ENCODE peak calls at places on chromosomes 11 and 22, in nine cellular contexts. One of them, this sample, is unnamed.

GRCh38 chr11:8682219-8683114 is at the start of the genes RPL27A and TRIM66:
- DNase-seq in upper lobe of right lung: peak; percentile 99
- DNase-seq in A549: peak; percentile 97
- DNase-seq in thoracic aorta: peak; percentile 85
- DNase-seq in caudate nucleus: peak; percentile 86
- DNase-seq in NCI-H345: peak; percentile 97
- DNase-seq in tibial nerve: peak; percentile 97
- DNase-seq in AG08396: peak; percentile 91
- DNase-seq in stimulated activated naive B cell treated with anti-CD40 and anti-IgM and Interleukin-4, amounts not matched to agents 10 μg/mL and 1 μg/mL and 100 μg/mL, for 72 hours: peak; percentile 99
- DNase-seq in this sample: peak; percentile 95

GRCh38 chr22:37276771-37277170 is 5.5 kb upstream of the CYTH4 start:
- DNase-seq in NCI-H345: no peak
- DNase-seq in tibial nerve: no peak
- DNase-seq in upper lobe of right lung: no peak
- DNase-seq in AG08396: peak; percentile 67
- DNase-seq in A549: no peak
- DNase-seq in caudate nucleus: no peak
- DNase-seq in stimulated activated naive B cell treated with anti-CD40 and anti-IgM and Interleukin-4, amounts not matched to agents 10 μg/mL and 1 μg/mL and 100 μg/mL, for 72 hours: no peak
- DNase-seq in thoracic aorta: no peak
- DNase-seq in this sample: no peak

GRCh38 chr11:70445605-70446004 is 47.3 kb downstream of the CTTN start:
- DNase-seq in NCI-H345: no peak
- DNase-seq in caudate nucleus: no peak
- DNase-seq in stimulated activated naive B cell treated with anti-CD40 and anti-IgM and Interleukin-4, amounts not matched to agents 10 μg/mL and 1 μg/mL and 100 μg/mL, for 72 hours: no peak
- DNase-seq in A549: no peak
- DNase-seq in tibial nerve: no peak
- DNase-seq in upper lobe of right lung: peak; percentile 47
- DNase-seq in AG08396: no peak
- DNase-seq in thoracic aorta: no peak
- DNase-seq in this sample: no peak

GRCh38 chr11:10942621-10943020 is 84.8 kb upstream of the ZBED5 start:
- DNase-seq in caudate nucleus: no peak
- DNase-seq in upper lobe of right lung: no peak
- DNase-seq in thoracic aorta: no peak
- DNase-seq in NCI-H345: no peak
- DNase-seq in AG08396: no peak
- DNase-seq in stimulated activated naive B cell treated with anti-CD40 and anti-IgM and Interleukin-4, amounts not matched to agents 10 μg/mL and 1 μg/mL and 100 μg/mL, for 72 hours: no peak
- DNase-seq in tibial nerve: no peak
- DNase-seq in A549: no peak
- DNase-seq in this sample: no peak

GRCh38 chr22:25353516-25354445 is 134.3 kb downstream of the CRYBB2 start:
- DNase-seq in stimulated activated naive B cell treated with anti-CD40 and anti-IgM and Interleukin-4, amounts not matched to agents 10 μg/mL and 1 μg/mL and 100 μg/mL, for 72 hours: no peak
- DNase-seq in thoracic aorta: no peak
- DNase-seq in caudate nucleus: no peak
- DNase-seq in AG08396: no peak
- DNase-seq in NCI-H345: no peak
- DNase-seq in A549: no peak
- DNase-seq in upper lobe of right lung: peak; percentile 33
- DNase-seq in tibial nerve: no peak
- DNase-seq in this sample: no peak

GRCh38 chr22:44542561-44543222 is 44.7 kb upstream of the RTL6 start:
- DNase-seq in stimulated activated naive B cell treated with anti-CD40 and anti-IgM and Interleukin-4, amounts not matched to agents 10 μg/mL and 1 μg/mL and 100 μg/mL, for 72 hours: no peak
- DNase-seq in A549: no peak
- DNase-seq in AG08396: no peak
- DNase-seq in thoracic aorta: no peak
- DNase-seq in upper lobe of right lung: peak; percentile 51
- DNase-seq in caudate nucleus: no peak
- DNase-seq in tibial nerve: no peak
- DNase-seq in NCI-H345: peak; percentile 58
- DNase-seq in this sample: no peak

GRCh38 chr11:130480721-130481140 is 32.3 kb downstream of the ADAMTS15 start:
- DNase-seq in NCI-H345: no peak
- DNase-seq in AG08396: no peak
- DNase-seq in upper lobe of right lung: no peak
- DNase-seq in tibial nerve: no peak
- DNase-seq in caudate nucleus: no peak
- DNase-seq in thoracic aorta: no peak
- DNase-seq in stimulated activated naive B cell treated with anti-CD40 and anti-IgM and Interleukin-4, amounts not matched to agents 10 μg/mL and 1 μg/mL and 100 μg/mL, for 72 hours: no peak
- DNase-seq in A549: no peak
- DNase-seq in this sample: no peak

GRCh38 chr11:1532606-1533341 is 39.3 kb downstream of the DUSP8 start:
- DNase-seq in A549: no peak
- DNase-seq in stimulated activated naive B cell treated with anti-CD40 and anti-IgM and Interleukin-4, amounts not matched to agents 10 μg/mL and 1 μg/mL and 100 μg/mL, for 72 hours: no peak
- DNase-seq in tibial nerve: no peak
- DNase-seq in caudate nucleus: no peak
- DNase-seq in thoracic aorta: no peak
- DNase-seq in AG08396: no peak
- DNase-seq in NCI-H345: no peak
- DNase-seq in upper lobe of right lung: no peak
- DNase-seq in this sample: no peak

GRCh38 chr11:32173435-32173834 is 82.6 kb downstream of the RCN1 start:
- DNase-seq in NCI-H345: no peak
- DNase-seq in caudate nucleus: no peak
- DNase-seq in stimulated activated naive B cell treated with anti-CD40 and anti-IgM and Interleukin-4, amounts not matched to agents 10 μg/mL and 1 μg/mL and 100 μg/mL, for 72 hours: peak; percentile 10
- DNase-seq in A549: peak; percentile 41
- DNase-seq in thoracic aorta: no peak
- DNase-seq in upper lobe of right lung: no peak
- DNase-seq in tibial nerve: no peak
- DNase-seq in AG08396: peak; percentile 80
- DNase-seq in this sample: peak; percentile 61

This sample was measured in A172.